ENCODE peak calls at places on chromosomes 12 and 14, in seven cellular contexts. F is K562, I is esophagus squamous epithelium, Y is A549, Z is spleen, N is tibial nerve, C is stomach. M is an unnamed sample. For H3K4me1, the result is how much of the 10 kb centered on the place peaks cover.

GRCh38 chr12:127052491-127053232 is 1214.3 kb upstream of the TMEM132C start:
- DNase-seq in Y (peak), Z (no peak), N (no peak), C (no peak), F (no peak), I (no peak), M (no peak)

GRCh38 chr14:61430066-61430757 is 108.8 kb downstream of the PRKCH start:
- DNase-seq in F (no peak), Z (no peak), C (no peak), Y (no peak), N (no peak), I (no peak), M (no peak)

GRCh38 chr12:6124411-6125151 is at the start of gene VWF:
- DNase-seq in Y (no peak), Z (no peak), F (no peak), N (no peak), I (no peak), C (no peak), M (no peak)

GRCh38 chr12:40752011-40752410 is 59.8 kb downstream of the CNTN1 start:
- DNase-seq in I (no peak), Z (no peak), Y (no peak), F (no peak), N (no peak), C (no peak), M (no peak)

GRCh38 chr12:47876404-47876960 is 28.3 kb downstream of the VDR start:
- DNase-seq in C (no peak), N (no peak), I (no peak), F (no peak), Y (no peak), Z (peak), M (no peak)

GRCh38 chr12:23906329-23906728 is 43.1 kb downstream of the SOX5 start:
- DNase-seq in Z (no peak), C (no peak), F (no peak), Y (no peak), N (peak), I (no peak), M (no peak)

GRCh38 chr14:42469637-42470426 is 863.2 kb downstream of the LRFN5 start:
- DNase-seq in C (no peak), N (no peak), F (no peak), Z (no peak), I (no peak), Y (peak), M (no peak)

GRCh38 chr12:54561164-54561563 is 11.8 kb downstream of the PDE1B start:
- DNase-seq in N (no peak), I (no peak), Y (no peak), Z (no peak), C (no peak), F (no peak), M (peak)

GRCh38 chr12:15208871-15209656 is 12.2 kb downstream of the RERG start:
- DNase-seq in I (no peak), N (no peak), C (no peak), F (no peak), Y (no peak), Z (no peak), M (no peak)

GRCh38 chr14:25237845-25238244 is 187.9 kb upstream of the STXBP6 start:
- DNase-seq in Z (no peak), F (no peak), N (no peak), C (no peak), I (no peak), Y (peak), M (no peak)

GRCh38 chr12:75641031-75641780 is 129.8 kb upstream of the KRR1 start:
- DNase-seq in I (no peak), N (no peak), Z (no peak), Y (peak), C (no peak), F (peak), M (no peak)

GRCh38 chr12:30905483-30906009 is 21.0 kb upstream of the TSPAN11 start:
- DNase-seq in C (no peak), I (no peak), F (no peak), N (no peak), Y (no peak), Z (no peak), M (no peak)

GRCh38 chr14:31806249-31806648 is 245.0 kb downstream of the NUBPL start:
- DNase-seq in Z (no peak), Y (no peak), F (no peak), C (no peak), I (no peak), N (no peak), M (no peak)

GRCh38 chr12:120234643-120235368 is 30.7 kb downstream of the PXN start:
- DNase-seq in Z (peak), Y (peak), N (peak), F (peak), I (no peak), C (peak), M (peak)

GRCh38 chr14:70716483-70716882 is 74.8 kb downstream of the TTC9 start:
- DNase-seq in N (no peak), F (no peak), Y (no peak), I (no peak), C (no peak), Z (no peak), M (no peak)

GRCh38 chr12:54370218-54370730 is 6.0 kb upstream of the GPR84 start:
- DNase-seq in F (peak), Z (peak), Y (peak), I (no peak), C (peak), N (peak), M (no peak)

GRCh38 chr12:92485356-92486348 is 217.1 kb upstream of the PLEKHG7 start:
- DNase-seq in F (no peak), Y (no peak), Z (no peak), C (no peak), N (no peak), I (no peak), M (no peak)

GRCh38 chr12:27580561-27581330 is 56.7 kb downstream of the PPFIBP1 start:
- DNase-seq in F (no peak), C (no peak), N (no peak), Y (no peak), Z (no peak), I (no peak), M (no peak)

GRCh38 chr14:94411638-94412037 is 23.2 kb upstream of the SERPINA1 start:
- DNase-seq in C (no peak), Y (no peak), F (no peak), I (no peak), Z (no peak), N (no peak), M (no peak)

GRCh38 chr12:58034311-58034710 is 92.9 kb downstream of the ATP23 start:
- DNase-seq in I (no peak), C (no peak), Y (no peak), F (no peak), Z (no peak), N (no peak), M (no peak)

GRCh38 chr12:59085680-59086079 is 165.4 kb upstream of the LRIG3 start:
- DNase-seq in Y (no peak), I (no peak), N (no peak), C (no peak), Z (no peak), F (no peak), M (no peak)

GRCh38 chr12:99670635-99671034 is 23.1 kb downstream of the GARIN6 start:
- DNase-seq in I (no peak), C (no peak), Z (no peak), Y (no peak), F (no peak), N (no peak), M (no peak)

GRCh38 chr14:85159726-85160125 is 370.2 kb upstream of the FLRT2 start:
- DNase-seq in F (no peak), C (no peak), I (no peak), Y (no peak), Z (no peak), N (no peak), M (no peak)

GRCh38 chr14:69673099-69673498 is 61.7 kb downstream of the SUSD6 start:
- DNase-seq in Z (no peak), C (no peak), Y (no peak), I (no peak), F (no peak), N (no peak), M (no peak)

GRCh38 chr14:22882529-22883190 is 362 bp upstream of the REM2 start:
- DNase-seq in Z (no peak), N (no peak), C (peak), F (peak), I (no peak), Y (peak), M (no peak)

GRCh38 chr12:26787125-26787495 is 45.9 kb downstream of the ITPR2 start:
- DNase-seq in F (no peak), Y (no peak), Z (no peak), C (no peak), N (no peak), I (no peak), M (no peak)

GRCh38 chr14:68518910-68519686 is 273.8 kb downstream of the ZFP36L1 start:
- DNase-seq in I (no peak), N (no peak), F (no peak), Z (no peak), C (no peak), Y (no peak), M (no peak)

GRCh38 chr12:53481957-53482586 is 17.2 kb downstream of the MAP3K12 start:
- DNase-seq in F (no peak), I (no peak), Z (no peak), N (no peak), Y (peak), C (no peak), M (no peak)

GRCh38 chr12:14961466-14962155 is at the start of gene ARHGDIB:
- DNase-seq in F (no peak), N (no peak), Y (no peak), I (no peak), Z (peak), C (peak), M (peak)

GRCh38 chr12:49364989-49365388 is 2.3 kb upstream of the SPATS2 start:
- DNase-seq in Y (no peak), C (no peak), I (no peak), N (no peak), Z (no peak), F (no peak), M (no peak)

GRCh38 chr14:68596701-68597100 is 196.2 kb downstream of the ZFP36L1 start:
- DNase-seq in C (no peak), I (no peak), F (no peak), Y (no peak), N (no peak), Z (no peak), M (peak)

GRCh38 chr12:31246470-31246850 is 79.5 kb downstream of the SINHCAF start:
- DNase-seq in N (no peak), C (no peak), Y (no peak), F (no peak), I (no peak), Z (no peak), M (no peak)

GRCh38 chr12:118307069-118307954 is 65.4 kb downstream of the TAOK3 start:
- DNase-seq in N (no peak), C (no peak), Y (peak), Z (no peak), I (no peak), F (no peak), M (no peak)

GRCh38 chr12:123960856-123961255 is 11.8 kb downstream of the CCDC92 start:
- DNase-seq in F (no peak), Z (no peak), C (no peak), N (no peak), I (no peak), Y (no peak), M (no peak)

GRCh38 chr14:55975281-55975905 is 142.8 kb upstream of the PELI2 start:
- DNase-seq in N (no peak), C (no peak), Z (no peak), I (no peak), Y (no peak), F (no peak), M (no peak)

GRCh38 chr12:8032242-8033152 is at the start of gene FOXJ2:
- DNase-seq in N (peak), I (no peak), C (peak), F (peak), Z (peak), Y (peak), M (peak)
- TF ChIP-seq POLR2A in N (peak), I (peak), C (no peak), F (peak), Z (no peak), Y (peak), M (peak)

DNA sequence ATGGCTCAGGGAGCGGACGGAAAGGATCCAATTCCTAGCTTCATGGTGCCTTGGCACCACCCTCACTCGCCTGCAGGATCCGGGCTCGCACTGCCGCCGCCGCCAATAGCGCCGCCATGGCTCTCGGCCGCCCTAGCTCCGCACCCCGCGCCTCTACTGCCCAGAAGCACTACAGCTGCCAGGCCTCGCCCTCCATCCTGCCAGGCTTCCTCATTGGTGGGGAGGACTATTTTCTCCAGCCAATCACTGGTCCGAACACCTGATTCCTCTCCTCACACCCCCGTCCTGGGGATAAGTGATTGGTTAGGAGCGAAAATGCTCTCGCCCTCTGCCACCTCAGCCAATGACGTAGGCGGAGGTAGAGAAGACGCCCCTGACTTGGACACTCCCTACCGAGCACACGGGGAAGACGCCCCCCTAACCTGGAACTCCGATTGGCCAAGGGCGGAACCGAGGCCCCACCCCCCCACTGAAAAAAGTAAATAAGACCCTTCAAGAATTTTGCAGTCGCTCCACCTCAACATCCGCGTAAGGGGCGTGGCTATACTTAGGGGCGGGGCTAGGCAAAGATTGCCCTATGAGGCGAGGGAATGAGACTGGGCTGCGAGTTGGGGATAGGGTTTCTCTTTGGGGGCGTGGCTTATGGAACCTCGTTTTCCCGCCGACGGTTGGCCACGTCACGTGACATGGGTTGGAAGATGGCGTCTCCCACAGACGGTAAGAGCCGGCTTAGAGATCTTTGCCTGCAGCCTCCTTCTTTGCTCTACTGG is at the start of the genes ALDH6A1 and LIN52:
- DNase-seq in Y (peak), I (peak), N (peak), F (peak), Z (peak), C (peak), M (peak)
- TF ChIP-seq CTCF in Y (no peak), I (no peak), N (no peak), F (no peak), Z (peak), C (peak), M (no peak)

GRCh38 chr12:65824314-65824563 is at the start of gene HMGA2:
- DNase-seq in I (no peak), Z (no peak), C (no peak), F (no peak), Y (no peak), N (no peak), M (no peak)
- H3K4me1 ChIP-seq in I (under half), Z (under half), C (under half), F (under half), Y (under half), N (under half), M (under half)

GRCh38 chr14:100303925-100304324 is 2.3 kb downstream of the SLC25A29 start:
- DNase-seq in C (no peak), N (no peak), Z (no peak), I (no peak), Y (no peak), F (no peak), M (no peak)

GRCh38 chr14:100306256-100306505 is at the start of gene SLC25A29:
- DNase-seq in I (no peak), C (no peak), Y (no peak), F (no peak), N (no peak), Z (no peak), M (no peak)

GRCh38 chr14:100306506-100307214 is 416 bp upstream of the SLC25A29 start:
- DNase-seq in F (peak), N (peak), C (peak), Y (peak), I (peak), Z (peak), M (peak)

GRCh38 chr14:100304825-100305445 is 1.3 kb downstream of the SLC25A29 start:
- DNase-seq in F (peak), C (peak), Z (no peak), I (no peak), N (no peak), Y (peak), M (no peak)

GRCh38 chr14:100305446-100306255 is 593 bp downstream of the SLC25A29 start:
- DNase-seq in F (peak), N (no peak), Y (no peak), C (peak), I (no peak), Z (peak), M (peak)
- TF ChIP-seq POLR2A in F (no peak), N (no peak), Y (no peak), C (no peak), I (no peak), Z (no peak), M (no peak)

DNA sequence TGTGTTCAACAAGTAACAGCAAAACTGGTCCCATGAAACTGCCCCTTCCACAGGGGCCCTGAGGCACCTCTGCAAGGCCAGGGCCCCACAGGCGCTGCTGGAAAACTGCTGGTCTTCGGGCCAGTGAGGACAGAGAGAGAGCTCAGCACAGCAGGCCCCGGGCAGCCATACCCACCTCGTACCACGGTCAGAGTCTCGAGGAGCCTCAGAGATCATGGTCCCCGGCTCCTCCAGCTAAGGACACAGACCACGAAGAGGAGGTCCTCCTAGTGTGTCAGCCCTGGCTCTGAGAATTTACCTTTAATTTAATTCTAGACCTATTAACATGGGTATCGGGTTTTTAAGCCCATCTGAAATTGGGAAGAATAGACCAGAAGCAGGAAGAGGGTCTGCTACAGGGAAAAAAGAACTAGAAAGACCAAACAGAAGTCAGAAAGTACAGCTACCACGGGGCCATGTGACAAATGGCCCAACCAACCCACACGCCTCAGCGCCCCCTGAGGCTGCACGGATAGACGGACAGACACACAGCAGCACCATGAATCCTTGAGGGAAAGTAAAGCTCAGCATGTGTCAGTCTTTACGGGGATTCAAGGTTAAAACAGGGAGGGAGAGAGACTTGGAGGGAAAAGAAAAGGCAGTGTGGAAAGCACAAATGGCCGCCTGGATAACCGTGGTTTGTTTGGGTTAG is 22.9 kb downstream of the ANKRD9 start:
- DNase-seq in I (no peak), F (no peak), Y (no peak), Z (peak), C (no peak), N (no peak), M (no peak)
- TF ChIP-seq CTCF in I (no peak), F (peak), Y (no peak), Z (no peak), C (no peak), N (no peak), M (no peak)

GRCh38 chr12:65885312-65885711 is 61.0 kb downstream of the HMGA2 start:
- DNase-seq in F (no peak), Z (no peak), I (no peak), N (no peak), Y (no peak), C (no peak), M (no peak)

GRCh38 chr12:65891219-65891618 is 66.9 kb downstream of the HMGA2 start:
- DNase-seq in I (no peak), F (no peak), Z (no peak), N (no peak), C (no peak), Y (no peak), M (no peak)

GRCh38 chr12:65889144-65889880 is 65.0 kb downstream of the HMGA2 start:
- DNase-seq in F (no peak), I (no peak), C (no peak), Z (no peak), Y (no peak), N (no peak), M (no peak)

GRCh38 chr12:65885716-65886115 is 61.4 kb downstream of the HMGA2 start:
- DNase-seq in I (no peak), Z (no peak), C (no peak), N (no peak), F (no peak), Y (no peak), M (no peak)

DNA sequence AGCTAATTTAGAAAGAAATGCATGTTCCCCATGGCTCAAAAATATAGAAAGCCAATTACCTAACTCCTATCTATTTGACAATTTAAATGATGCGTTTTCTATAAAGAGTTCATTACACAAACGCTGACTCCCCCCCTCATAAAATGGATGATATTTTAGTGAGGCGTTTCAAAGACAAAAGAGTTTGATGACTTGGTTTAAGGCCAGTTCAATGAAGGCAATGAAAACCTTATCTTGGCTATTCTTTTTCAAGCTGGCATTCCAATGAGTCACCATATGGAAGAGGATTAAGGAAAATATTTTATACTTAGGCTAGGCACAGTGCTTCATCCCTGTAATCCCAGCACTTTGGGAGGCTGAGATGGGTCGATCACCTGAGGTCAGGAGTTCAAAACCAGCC is 62.7 kb downstream of the HMGA2 start:
- DNase-seq in Z (no peak), Y (no peak), I (no peak), N (no peak), F (no peak), C (no peak), M (no peak)
- H3K4me1 ChIP-seq in Z (under half), Y (under half), I (under half), N (under half), F (under half), C (under half), M (under half)

DNA sequence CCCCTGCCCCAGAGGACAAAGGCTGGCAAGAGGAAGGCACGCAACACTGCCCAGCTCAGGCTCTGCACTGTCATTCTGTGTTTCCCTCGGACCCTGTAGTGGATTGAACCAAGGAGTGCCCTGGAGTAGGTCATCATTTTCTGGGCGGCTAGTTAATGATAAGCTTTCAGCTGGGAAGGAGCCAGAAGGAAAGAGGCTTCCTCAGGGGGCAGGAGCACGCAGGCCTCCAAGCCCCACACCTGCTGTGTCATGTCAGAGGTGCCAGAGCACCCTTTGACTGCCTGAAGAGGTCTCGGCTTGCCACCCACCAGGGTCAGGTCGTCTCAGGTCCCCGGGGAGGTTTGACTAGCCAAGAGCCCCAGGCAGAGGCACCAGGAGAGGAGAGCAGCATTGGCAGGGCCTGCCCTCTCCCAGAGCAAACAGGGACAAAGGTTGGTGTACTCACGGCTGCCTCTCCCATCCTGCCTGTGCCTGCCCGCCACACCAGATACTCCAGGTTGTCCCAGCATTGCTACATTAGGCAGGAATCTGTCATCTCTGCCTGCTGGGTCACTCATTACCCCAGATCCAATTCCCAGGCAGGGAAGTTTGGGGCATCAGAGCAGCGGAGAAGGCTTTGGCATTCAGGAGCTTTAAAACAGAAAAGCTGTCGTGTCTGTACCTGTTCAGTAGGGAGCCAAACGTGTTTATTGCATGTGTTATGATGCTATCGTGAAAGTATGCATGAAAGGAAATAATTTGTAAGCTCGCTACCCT is 33.5 kb upstream of the ATP2A2 start:
- DNase-seq in C (peak), Y (peak), F (no peak), N (no peak), I (no peak), Z (no peak), M (peak)
- TF ChIP-seq POLR2A in C (no peak), Y (peak), F (no peak), N (no peak), I (no peak), Z (no peak), M (no peak)

GRCh38 chr12:104339663-104340062 is 36.1 kb downstream of the EID3 start:
- DNase-seq in F (no peak), C (no peak), I (no peak), Z (no peak), Y (peak), N (no peak), M (no peak)
- TF ChIP-seq CTCF in F (no peak), C (no peak), I (no peak), Z (no peak), Y (no peak), N (no peak), M (no peak)